ENCODE peak calls at places on chromosomes 6 and 20, in five cellular contexts. Z is GM23338; L is NT2/D1; R is PC-3; A is CD8-positive, alpha-beta T cell. G is an unnamed sample. For H3K4me1, the result is how much of the 10 kb centered on the place peaks cover.

GRCh38 chr6:44966449-44967091 is 361.6 kb upstream of the RUNX2 start:
- DNase-seq in Z (no peak), L (no peak), R (peak), A (no peak), G (no peak)

GRCh38 chr6:107629545-107630147 is 139.7 kb downstream of the SOBP start:
- DNase-seq in Z (no peak), L (no peak), R (no peak), A (no peak), G (no peak)

GRCh38 chr6:63573899-63574553 is 1.7 kb downstream of the LOC128125822 start:
- DNase-seq in Z (peak), L (no peak), R (peak), A (peak), G (no peak)

GRCh38 chr6:169589699-169590257 is 112.1 kb downstream of the WDR27 start:
- DNase-seq in Z (no peak), L (no peak), R (peak), A (no peak), G (no peak)

GRCh38 chr6:29961966-29962365 is 19.6 kb downstream of the HLA-A start:
- DNase-seq in Z (no peak), L (no peak), R (no peak), A (no peak), G (no peak)

GRCh38 chr20:44642203-44643153 is 9.0 kb downstream of the ADA start:
- DNase-seq in Z (peak), L (peak), R (peak), A (peak), G (peak)

GRCh38 chr6:112912351-112913101 is 565.4 kb downstream of the RFPL4B start:
- DNase-seq in Z (peak), L (no peak), R (no peak), A (no peak), G (no peak)

GRCh38 chr20:51678041-51678697 is 90.0 kb downstream of the ATP9A start:
- DNase-seq in Z (peak), L (no peak), R (no peak), A (no peak), G (peak)

GRCh38 chr20:45649312-45649863 is 18.3 kb upstream of the WFDC9 start:
- DNase-seq in Z (peak), L (peak), R (no peak), A (no peak), G (no peak)

GRCh38 chr6:83309344-83309743 is 116.2 kb downstream of the RWDD2A start:
- DNase-seq in Z (no peak), L (no peak), R (no peak), A (no peak), G (no peak)

GRCh38 chr20:9117548-9117947 is 48.7 kb downstream of the PLCB4 start:
- DNase-seq in Z (no peak), L (no peak), R (no peak), A (no peak), G (no peak)

GRCh38 chr20:5172167-5172586 is 45.4 kb downstream of the CDS2 start:
- DNase-seq in Z (no peak), L (no peak), R (no peak), A (no peak), G (no peak)

GRCh38 chr6:3825851-3826581 is 23.2 kb upstream of the FAM50B start:
- DNase-seq in Z (no peak), L (no peak), R (peak), A (no peak), G (peak)

GRCh38 chr6:114125597-114125996 is 154.6 kb upstream of the HDAC2 start:
- DNase-seq in Z (no peak), L (no peak), R (no peak), A (no peak), G (no peak)

GRCh38 chr6:127288705-127289104 is 22.0 kb downstream of the RNF146 start:
- DNase-seq in Z (no peak), L (no peak), R (no peak), A (no peak), G (no peak)

GRCh38 chr20:32674362-32674789 is 635 bp upstream of the C20orf203 start:
- DNase-seq in Z (peak), L (no peak), R (peak), A (peak), G (no peak)

GRCh38 chr20:45919536-45919933 is 7.6 kb upstream of the PLTP start:
- DNase-seq in Z (no peak), L (no peak), R (no peak), A (no peak), G (peak)

GRCh38 chr6:69019832-69020231 is 384.8 kb downstream of the ADGRB3 start:
- DNase-seq in Z (no peak), L (no peak), R (peak), A (no peak), G (no peak)

GRCh38 chr6:7504041-7504440 is 37.4 kb upstream of the DSP start:
- DNase-seq in Z (no peak), L (no peak), R (no peak), A (no peak), G (no peak)

GRCh38 chr6:3786131-3786530 is 34.6 kb upstream of the PXDC1 start:
- DNase-seq in Z (no peak), L (no peak), R (peak), A (no peak), G (no peak)

GRCh38 chr6:92196320-92196719 is 1223.0 kb downstream of the EPHA7 start:
- DNase-seq in Z (no peak), L (no peak), R (no peak), A (no peak), G (no peak)

GRCh38 chr6:40573221-40573620 is 13.9 kb downstream of the LRFN2 start:
- DNase-seq in Z (no peak), L (no peak), R (no peak), A (no peak), G (no peak)

GRCh38 chr6:156948807-156949206 is 171.6 kb downstream of the ARID1B start:
- DNase-seq in Z (no peak), L (no peak), R (peak), A (no peak), G (no peak)

GRCh38 chr6:140071115-140071514 is 696.7 kb upstream of the CITED2 start:
- DNase-seq in Z (no peak), L (no peak), R (peak), A (no peak), G (no peak)

GRCh38 chr6:7526755-7527154 is 14.7 kb upstream of the DSP start:
- DNase-seq in Z (no peak), L (no peak), R (no peak), A (no peak), G (no peak)

GRCh38 chr20:23649830-23650417 is 12.2 kb upstream of the CST3 start:
- DNase-seq in Z (no peak), L (no peak), R (no peak), A (no peak), G (no peak)

DNA sequence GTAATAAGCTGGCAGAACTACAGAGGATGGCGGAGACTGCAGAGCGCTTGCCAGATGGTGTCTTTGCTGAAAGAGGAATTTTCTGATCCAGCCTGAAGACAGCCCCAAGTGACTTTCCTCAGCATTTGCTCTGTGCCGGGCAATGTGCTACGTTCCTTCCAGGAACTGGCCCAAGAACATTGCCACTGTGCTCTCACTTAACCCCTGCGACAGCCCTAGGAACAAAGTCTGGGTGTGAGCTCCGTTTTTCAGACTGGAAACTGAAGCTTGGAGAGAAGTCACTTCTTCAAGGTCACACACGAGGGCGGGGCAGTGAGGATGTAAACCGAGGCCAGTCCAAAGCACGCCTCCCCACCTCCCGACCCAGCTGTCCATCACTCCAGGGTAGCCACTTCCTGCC is 22.2 kb upstream of the BMP7 start:
- DNase-seq in Z (peak), L (no peak), R (no peak), A (no peak), G (no peak)
- H3K4me1 ChIP-seq in Z (under half), L (under half), R (under half), A (under half), G (under half)

GRCh38 chr6:111842891-111843290 is 30.4 kb downstream of the FYN start:
- DNase-seq in Z (peak), L (no peak), R (no peak), A (no peak), G (no peak)
- H3K4me1 ChIP-seq in Z (half or more), L (under half), R (under half), A (half or more), G (under half)

GRCh38 chr6:90219168-90219985 is 77.3 kb downstream of the BACH2 start:
- DNase-seq in Z (peak), L (no peak), R (peak), A (peak), G (no peak)
- H3K4me1 ChIP-seq in Z (half or more), L (under half), R (half or more), A (half or more), G (under half)

DNA sequence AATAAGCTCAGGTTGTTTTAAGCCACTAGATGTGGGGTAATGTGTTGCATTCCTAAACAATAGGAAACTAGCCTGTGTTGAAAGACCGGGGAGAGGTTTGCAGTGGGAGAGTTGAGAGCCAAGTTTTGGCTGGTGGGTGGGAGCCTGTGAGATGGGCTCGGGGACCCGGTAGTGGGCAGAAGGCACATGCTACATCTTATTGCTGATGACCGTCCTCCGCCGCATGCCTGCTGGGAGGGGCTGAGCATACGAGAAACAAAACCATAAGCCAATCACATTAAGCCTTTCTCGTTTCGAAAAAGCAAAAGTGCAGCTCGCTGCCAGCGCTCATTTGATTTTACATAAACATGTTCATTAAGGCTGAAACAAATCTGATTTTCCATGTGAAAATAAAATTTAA is 57.4 kb upstream of the MPC1 start:
- DNase-seq in Z (no peak), L (no peak), R (no peak), A (no peak), G (no peak)
- H3K4me1 ChIP-seq in Z (under half), L (under half), R (under half), A (under half), G (under half)

DNA sequence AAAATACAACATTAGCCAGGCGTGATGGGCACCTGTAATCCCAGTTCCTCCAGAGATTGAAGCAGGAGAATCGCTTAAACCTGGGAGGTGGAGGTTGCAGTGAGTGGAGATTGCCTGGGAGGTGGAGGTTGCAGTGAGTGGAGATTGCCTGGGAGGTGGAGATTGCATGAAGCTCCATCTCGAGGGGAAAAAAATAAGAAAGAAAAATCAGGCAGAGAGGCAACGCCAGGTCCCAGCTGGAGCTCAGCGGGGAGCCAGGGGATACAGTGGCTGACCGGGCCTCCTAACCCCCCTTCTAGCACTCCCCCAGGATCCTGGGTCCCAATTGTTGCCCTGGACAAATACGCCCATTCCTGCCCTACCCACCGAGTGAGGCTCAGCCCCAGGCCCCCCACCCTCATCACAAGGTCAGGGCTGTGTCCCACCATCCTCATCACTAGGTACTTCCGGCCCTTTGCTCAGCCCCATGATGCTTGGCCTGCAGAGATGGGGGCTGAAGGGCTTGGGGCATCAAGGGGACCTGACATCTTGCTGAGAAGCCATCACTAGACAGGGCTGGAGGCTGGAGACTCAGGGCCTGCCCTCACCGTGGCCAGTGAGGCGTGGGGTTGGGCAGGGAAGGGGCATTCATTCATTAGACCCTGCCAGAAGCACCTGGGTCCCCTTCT is 1.9 kb downstream of the OGFR start:
- DNase-seq in Z (no peak), L (no peak), R (no peak), A (no peak), G (no peak)
- H3K4me1 ChIP-seq in Z (under half), L (under half), R (under half), A (under half), G (under half)